ENCODE peak calls at places on chromosomes 13 and 19, in seven cellular contexts. One of them, this sample, is unnamed.

GRCh38 chr19:11767633-11768133 is 883 bp downstream of the ZNF441 start:
- DNase-seq in HCT116: no peak
- DNase-seq in lower leg skin: peak; percentile 89
- DNase-seq in breast epithelium: peak; percentile 54
- DNase-seq in heart left ventricle: peak; percentile 25
- DNase-seq in right lobe of liver: peak; percentile 85
- DNase-seq in adrenal gland: peak; percentile 40
- DNase-seq in this sample: no peak

GRCh38 chr19:37362733-37363132 is 8.2 kb upstream of the ZNF527 start:
- DNase-seq in breast epithelium: no peak
- DNase-seq in adrenal gland: no peak
- DNase-seq in lower leg skin: no peak
- DNase-seq in right lobe of liver: no peak
- DNase-seq in HCT116: no peak
- DNase-seq in heart left ventricle: no peak
- DNase-seq in this sample: no peak

GRCh38 chr19:54188224-54188871 is 1.0 kb downstream of the MBOAT7 start:
- DNase-seq in lower leg skin: no peak
- DNase-seq in right lobe of liver: no peak
- DNase-seq in heart left ventricle: no peak
- DNase-seq in adrenal gland: no peak
- DNase-seq in HCT116: no peak
- DNase-seq in breast epithelium: no peak
- DNase-seq in this sample: peak; percentile 85

GRCh38 chr13:85013006-85013405 is 786.2 kb downstream of the SLITRK6 start:
- DNase-seq in HCT116: no peak
- DNase-seq in right lobe of liver: no peak
- DNase-seq in adrenal gland: no peak
- DNase-seq in breast epithelium: no peak
- DNase-seq in heart left ventricle: no peak
- DNase-seq in lower leg skin: no peak
- DNase-seq in this sample: no peak

GRCh38 chr13:30918662-30919405 is 12.8 kb downstream of the MEDAG start:
- DNase-seq in right lobe of liver: no peak
- DNase-seq in lower leg skin: no peak
- DNase-seq in adrenal gland: no peak
- DNase-seq in HCT116: no peak
- DNase-seq in heart left ventricle: no peak
- DNase-seq in breast epithelium: no peak
- DNase-seq in this sample: no peak

GRCh38 chr19:15378529-15379082 is 981 bp downstream of the AKAP8 start:
- DNase-seq in right lobe of liver: peak; percentile 58
- DNase-seq in lower leg skin: peak; percentile 90
- DNase-seq in heart left ventricle: no peak
- DNase-seq in HCT116: no peak
- DNase-seq in adrenal gland: peak; percentile 77
- DNase-seq in breast epithelium: no peak
- DNase-seq in this sample: peak; percentile 62

GRCh38 chr19:45682908-45683307 is 8.8 kb downstream of the SNRPD2 start:
- DNase-seq in breast epithelium: no peak
- DNase-seq in lower leg skin: no peak
- DNase-seq in right lobe of liver: no peak
- DNase-seq in HCT116: no peak
- DNase-seq in adrenal gland: no peak
- DNase-seq in heart left ventricle: no peak
- DNase-seq in this sample: no peak

GRCh38 chr13:31166591-31166990 is 4.9 kb upstream of the HSPH1 start:
- DNase-seq in adrenal gland: no peak
- DNase-seq in right lobe of liver: no peak
- DNase-seq in lower leg skin: no peak
- DNase-seq in HCT116: no peak
- DNase-seq in breast epithelium: no peak
- DNase-seq in heart left ventricle: no peak
- DNase-seq in this sample: no peak

GRCh38 chr13:93338906-93339305 is 112.3 kb downstream of the GPC6 start:
- DNase-seq in breast epithelium: no peak
- DNase-seq in HCT116: no peak
- DNase-seq in adrenal gland: no peak
- DNase-seq in right lobe of liver: no peak
- DNase-seq in lower leg skin: no peak
- DNase-seq in heart left ventricle: no peak
- DNase-seq in this sample: no peak

GRCh38 chr19:35347171-35347929 is at the start of gene FFAR1:
- DNase-seq in adrenal gland: peak; percentile 17
- DNase-seq in right lobe of liver: peak; percentile 44
- DNase-seq in lower leg skin: peak; percentile 80
- DNase-seq in HCT116: no peak
- DNase-seq in breast epithelium: peak; percentile 48
- DNase-seq in heart left ventricle: no peak
- DNase-seq in this sample: no peak

GRCh38 chr13:26029581-26030136 is 22.2 kb downstream of the SHISA2 start:
- DNase-seq in heart left ventricle: no peak
- DNase-seq in lower leg skin: no peak
- DNase-seq in HCT116: no peak
- DNase-seq in right lobe of liver: no peak
- DNase-seq in breast epithelium: no peak
- DNase-seq in adrenal gland: no peak
- DNase-seq in this sample: no peak

GRCh38 chr13:20462533-20462915 is 63.1 kb downstream of the CRYL1 start:
- DNase-seq in heart left ventricle: no peak
- DNase-seq in right lobe of liver: no peak
- DNase-seq in lower leg skin: no peak
- DNase-seq in adrenal gland: no peak
- DNase-seq in breast epithelium: no peak
- DNase-seq in HCT116: no peak
- DNase-seq in this sample: no peak

GRCh38 chr13:111034811-111035210 is 80.3 kb upstream of the ARHGEF7 start:
- DNase-seq in lower leg skin: no peak
- DNase-seq in HCT116: no peak
- DNase-seq in adrenal gland: no peak
- DNase-seq in right lobe of liver: no peak
- DNase-seq in heart left ventricle: no peak
- DNase-seq in breast epithelium: no peak
- DNase-seq in this sample: peak; percentile 51

GRCh38 chr19:9126900-9127405 is at the start of gene OR7G3:
- DNase-seq in breast epithelium: no peak
- DNase-seq in right lobe of liver: no peak
- DNase-seq in heart left ventricle: no peak
- DNase-seq in adrenal gland: no peak
- DNase-seq in HCT116: no peak
- DNase-seq in lower leg skin: no peak
- DNase-seq in this sample: no peak

GRCh38 chr19:49570138-49570856 is 10.1 kb downstream of the NOSIP start:
- DNase-seq in right lobe of liver: peak; percentile 57
- DNase-seq in lower leg skin: no peak
- DNase-seq in adrenal gland: peak; percentile 67
- DNase-seq in HCT116: peak; percentile 83
- DNase-seq in heart left ventricle: peak; percentile 59
- DNase-seq in breast epithelium: no peak
- DNase-seq in this sample: peak; percentile 80

GRCh38 chr19:10286803-10287737 is at the start of gene ICAM4:
- DNase-seq in right lobe of liver: peak; percentile 76
- DNase-seq in lower leg skin: peak; percentile 91
- DNase-seq in HCT116: no peak
- DNase-seq in breast epithelium: no peak
- DNase-seq in heart left ventricle: peak; percentile 85
- DNase-seq in adrenal gland: peak; percentile 71
- DNase-seq in this sample: no peak

GRCh38 chr19:19103167-19103566 is 35.1 kb downstream of the TMEM161A start:
- DNase-seq in lower leg skin: no peak
- DNase-seq in breast epithelium: no peak
- DNase-seq in right lobe of liver: peak; percentile 37
- DNase-seq in heart left ventricle: no peak
- DNase-seq in HCT116: peak; percentile 41
- DNase-seq in adrenal gland: no peak
- DNase-seq in this sample: no peak

GRCh38 chr19:19098084-19098702 is 34.4 kb downstream of the SLC25A42 start:
- DNase-seq in lower leg skin: no peak
- DNase-seq in adrenal gland: no peak
- DNase-seq in breast epithelium: no peak
- DNase-seq in heart left ventricle: no peak
- DNase-seq in HCT116: peak; percentile 49
- DNase-seq in right lobe of liver: no peak
- DNase-seq in this sample: no peak

GRCh38 chr19:19098703-19099632 is 35.2 kb downstream of the SLC25A42 start:
- DNase-seq in lower leg skin: no peak
- DNase-seq in breast epithelium: no peak
- DNase-seq in HCT116: no peak
- DNase-seq in right lobe of liver: peak; percentile 96
- DNase-seq in adrenal gland: peak; percentile 34
- DNase-seq in heart left ventricle: no peak
- DNase-seq in this sample: no peak

GRCh38 chr19:19105365-19106060 is 32.8 kb downstream of the TMEM161A start:
- DNase-seq in right lobe of liver: peak; percentile 47
- DNase-seq in lower leg skin: no peak
- DNase-seq in heart left ventricle: peak; percentile 54
- DNase-seq in adrenal gland: peak; percentile 78
- DNase-seq in breast epithelium: no peak
- DNase-seq in HCT116: peak; percentile 53
- DNase-seq in this sample: no peak

DNA sequence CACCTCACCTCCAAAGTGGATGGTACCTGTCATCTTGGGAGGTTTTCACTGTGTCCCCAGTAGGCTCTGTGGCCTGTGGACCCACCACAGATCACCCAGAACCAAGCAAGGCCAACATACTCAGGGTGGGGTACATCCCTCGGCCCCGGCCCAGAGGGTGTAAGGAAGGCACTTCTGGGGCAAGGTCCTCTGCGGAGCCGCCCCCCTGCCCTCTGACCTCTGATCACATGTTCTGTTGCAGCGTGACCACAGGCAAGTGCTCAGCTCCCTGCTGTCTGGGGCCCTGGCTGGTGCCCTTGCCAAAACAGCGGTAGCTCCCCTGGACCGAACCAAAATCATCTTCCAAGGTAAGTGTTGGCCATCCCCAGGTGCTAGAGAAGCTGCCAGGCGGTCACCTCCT is 36.7 kb downstream of the TMEM161A start:
- DNase-seq in HCT116: no peak
- DNase-seq in breast epithelium: no peak
- DNase-seq in lower leg skin: no peak
- DNase-seq in adrenal gland: no peak
- DNase-seq in right lobe of liver: peak; percentile 93
- DNase-seq in heart left ventricle: no peak
- DNase-seq in this sample: no peak
- TF ChIP-seq POLR2A in HCT116: no peak
- TF ChIP-seq POLR2A in breast epithelium: no peak
- TF ChIP-seq POLR2A in lower leg skin: no peak
- TF ChIP-seq POLR2A in adrenal gland: no peak
- TF ChIP-seq POLR2A in right lobe of liver: no peak
- TF ChIP-seq POLR2A in heart left ventricle: no peak
- TF ChIP-seq POLR2A in this sample: no peak

DNA sequence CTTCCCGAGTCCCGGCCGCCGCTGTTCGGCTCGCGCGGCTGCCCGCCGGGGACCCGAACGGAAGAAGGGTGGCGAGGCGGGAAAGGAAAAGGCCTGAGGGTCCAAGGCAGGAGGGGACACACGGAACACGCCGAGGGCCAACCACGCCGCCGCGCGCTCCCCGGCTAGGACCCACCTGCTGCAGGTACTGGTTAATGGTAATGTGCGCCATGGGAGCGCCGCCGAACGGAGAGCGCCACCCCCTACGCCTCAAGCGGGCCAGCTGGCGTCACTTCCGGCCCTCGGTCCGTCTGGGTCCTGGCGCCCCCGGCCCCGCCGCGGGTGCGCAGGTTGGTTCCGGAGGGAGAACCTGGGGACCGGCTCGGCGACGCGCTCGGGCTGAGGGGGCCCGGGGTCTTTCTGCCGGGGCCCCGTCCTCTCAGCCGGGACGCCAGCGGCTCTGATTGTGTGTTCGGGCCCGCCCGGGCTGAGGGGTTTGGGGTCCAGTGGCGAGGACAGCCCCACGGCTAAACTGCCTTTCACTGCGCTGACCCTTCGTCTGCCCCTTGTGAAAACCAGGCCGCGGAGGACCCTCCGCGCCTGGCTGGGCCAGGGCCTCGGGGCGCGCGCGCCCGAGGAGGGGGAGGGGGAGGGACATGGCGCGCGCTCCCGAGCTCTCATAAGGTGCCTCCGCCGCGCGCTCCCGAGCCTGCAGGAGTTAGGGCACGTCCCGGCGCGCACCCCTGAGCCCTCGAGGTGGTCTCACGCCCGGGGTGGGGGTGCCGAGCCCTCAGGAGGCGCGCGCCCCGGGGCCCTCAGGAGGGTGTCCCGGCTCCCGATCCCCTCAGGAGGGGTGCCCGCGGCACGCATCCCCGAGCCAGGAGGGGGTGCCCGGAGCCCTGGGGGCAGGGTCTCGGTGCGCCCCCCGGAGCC is at the start of gene PCID2:
- DNase-seq in lower leg skin: peak; percentile 97
- DNase-seq in HCT116: peak; percentile 82
- DNase-seq in heart left ventricle: peak; percentile 90
- DNase-seq in breast epithelium: peak; percentile 87
- DNase-seq in right lobe of liver: peak; percentile 90
- DNase-seq in adrenal gland: peak; percentile 89
- DNase-seq in this sample: peak; percentile 88
- TF ChIP-seq POLR2A in lower leg skin: no peak
- TF ChIP-seq POLR2A in HCT116: peak; percentile 70
- TF ChIP-seq POLR2A in heart left ventricle: peak; percentile 69
- TF ChIP-seq POLR2A in breast epithelium: peak; percentile 59
- TF ChIP-seq POLR2A in right lobe of liver: peak; percentile 82
- TF ChIP-seq POLR2A in adrenal gland: peak; percentile 84
- TF ChIP-seq POLR2A in this sample: peak; percentile 70

GRCh38 chr19:39407644-39408391 is 1.2 kb downstream of the ZFP36 start:
- DNase-seq in lower leg skin: peak; percentile 94
- DNase-seq in breast epithelium: peak; percentile 82
- DNase-seq in right lobe of liver: peak; percentile 68
- DNase-seq in adrenal gland: peak; percentile 58
- DNase-seq in HCT116: no peak
- DNase-seq in heart left ventricle: no peak
- DNase-seq in this sample: no peak
- TF ChIP-seq POLR2A in lower leg skin: no peak
- TF ChIP-seq POLR2A in breast epithelium: peak; percentile 13
- TF ChIP-seq POLR2A in right lobe of liver: peak; percentile 67
- TF ChIP-seq POLR2A in adrenal gland: peak; percentile 44
- TF ChIP-seq POLR2A in HCT116: no peak
- TF ChIP-seq POLR2A in heart left ventricle: peak; percentile 4
- TF ChIP-seq POLR2A in this sample: no peak

GRCh38 chr19:42316223-42317211 is 3.4 kb downstream of the TMEM145 start:
- DNase-seq in heart left ventricle: no peak
- DNase-seq in breast epithelium: no peak
- DNase-seq in right lobe of liver: no peak
- DNase-seq in adrenal gland: no peak
- DNase-seq in HCT116: no peak
- DNase-seq in lower leg skin: no peak
- DNase-seq in this sample: peak; percentile 82
- TF ChIP-seq POLR2A in heart left ventricle: no peak
- TF ChIP-seq POLR2A in breast epithelium: no peak
- TF ChIP-seq POLR2A in right lobe of liver: no peak
- TF ChIP-seq POLR2A in adrenal gland: no peak
- TF ChIP-seq POLR2A in HCT116: no peak
- TF ChIP-seq POLR2A in lower leg skin: no peak
- TF ChIP-seq POLR2A in this sample: peak; percentile 39

DNA sequence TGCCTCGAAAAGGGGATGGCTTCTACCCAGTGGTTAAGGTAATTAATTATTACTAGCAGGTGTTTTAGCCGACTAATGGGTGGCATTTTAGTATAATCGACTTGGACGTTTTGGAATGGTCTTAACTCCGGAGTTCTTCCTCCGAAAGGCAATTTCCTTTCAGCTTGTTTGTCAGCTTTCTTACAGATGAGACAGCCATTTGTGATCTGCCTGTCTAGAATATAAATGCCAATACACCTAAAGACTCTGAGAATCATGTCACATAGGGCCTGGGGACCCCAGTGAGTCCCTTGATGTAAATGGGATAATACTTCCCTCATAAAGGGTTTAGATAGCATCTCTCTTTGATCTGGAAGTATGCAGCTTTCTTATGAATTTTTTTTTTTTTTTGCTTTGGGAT is 41.9 kb upstream of the PSG9 start:
- DNase-seq in breast epithelium: no peak
- DNase-seq in adrenal gland: no peak
- DNase-seq in HCT116: no peak
- DNase-seq in heart left ventricle: no peak
- DNase-seq in right lobe of liver: no peak
- DNase-seq in lower leg skin: no peak
- DNase-seq in this sample: no peak
- TF ChIP-seq POLR2A in breast epithelium: no peak
- TF ChIP-seq POLR2A in adrenal gland: no peak
- TF ChIP-seq POLR2A in HCT116: no peak
- TF ChIP-seq POLR2A in heart left ventricle: no peak
- TF ChIP-seq POLR2A in right lobe of liver: no peak
- TF ChIP-seq POLR2A in lower leg skin: no peak
- TF ChIP-seq POLR2A in this sample: no peak

This sample was measured in H54.